ENCODE peak calls at places on chromosomes 11 and 22, in seven cellular contexts. M, G, C, W, U, R and F are unnamed samples.

GRCh38 chr11:74011360-74012071 is 2.6 kb upstream of the UCP3 start:
- DNase-seq in M (peak; percentile 66), G (no peak), U (no peak), C (no peak), W (peak; percentile 38), R (no peak), F (no peak)

GRCh38 chr11:73323464-73323863 is 15.4 kb downstream of the ARHGEF17 start:
- DNase-seq in G (no peak), W (peak; percentile 77), U (peak; percentile 89), M (peak; percentile 94), C (peak; percentile 19), R (peak; percentile 47), F (peak; percentile 81)

GRCh38 chr22:47619631-47620030 is 857.2 kb downstream of the TBC1D22A start:
- DNase-seq in M (peak; percentile 59), W (no peak), C (no peak), G (no peak), R (peak; percentile 14), U (no peak), F (no peak)

GRCh38 chr22:17536269-17536668 is 27.0 kb upstream of the SLC25A18 start:
- DNase-seq in R (no peak), G (no peak), M (peak; percentile 76), W (no peak), U (no peak), C (no peak), F (peak; percentile 30)

GRCh38 chr11:100682247-100682969 is 4.7 kb upstream of the ARHGAP42 start:
- DNase-seq in G (peak; percentile 21), W (peak; percentile 46), C (no peak), M (no peak), R (no peak), U (no peak), F (no peak)

GRCh38 chr11:59097113-59097708 is 9.8 kb upstream of the FAM111B start:
- DNase-seq in W (peak; percentile 62), U (peak; percentile 54), C (no peak), G (peak; percentile 48), M (no peak), R (peak; percentile 71), F (peak; percentile 50)

GRCh38 chr22:47767403-47767802 is 1005.0 kb downstream of the TBC1D22A start:
- DNase-seq in M (no peak), U (no peak), C (no peak), W (no peak), R (no peak), G (no peak), F (no peak)

GRCh38 chr11:119254239-119254638 is 48.1 kb downstream of the CBL start:
- DNase-seq in G (no peak), R (no peak), C (no peak), M (no peak), U (no peak), W (no peak), F (no peak)

GRCh38 chr22:32411829-32412592 is at the start of gene RTCB:
- DNase-seq in G (peak; percentile 88), M (peak; percentile 98), C (peak; percentile 74), U (peak; percentile 96), W (peak; percentile 93), R (peak; percentile 89), F (peak; percentile 92)

GRCh38 chr22:19703869-19704268 is 10.4 kb upstream of the SEPTIN5 start:
- DNase-seq in W (no peak), M (peak; percentile 82), C (no peak), G (no peak), U (no peak), R (no peak), F (no peak)

GRCh38 chr11:133941546-133941945 is 15.2 kb downstream of the IGSF9B start:
- DNase-seq in U (no peak), C (no peak), M (no peak), G (no peak), R (no peak), W (no peak), F (no peak)

GRCh38 chr11:33531743-33532181 is 168.9 kb downstream of the C11orf91 start:
- DNase-seq in R (no peak), G (no peak), C (peak; percentile 7), W (peak; percentile 80), M (no peak), U (no peak), F (peak; percentile 75)

GRCh38 chr11:57144075-57144474 is 37.7 kb upstream of the LRRC55 start:
- DNase-seq in R (no peak), U (no peak), G (no peak), C (no peak), M (no peak), W (no peak), F (no peak)

GRCh38 chr11:133955091-133955846 is 1.5 kb downstream of the IGSF9B start:
- DNase-seq in W (no peak), G (no peak), U (peak; percentile 92), M (no peak), R (no peak), C (no peak), F (no peak)

GRCh38 chr11:91926967-91927366 is 297.7 kb upstream of the FAT3 start:
- DNase-seq in G (no peak), M (no peak), R (no peak), C (no peak), W (no peak), U (peak; percentile 24), F (peak; percentile 69)

GRCh38 chr11:117995472-117995871 is 9.3 kb downstream of the IL10RA start:
- DNase-seq in C (no peak), W (no peak), G (no peak), R (no peak), U (no peak), M (no peak), F (no peak)

GRCh38 chr11:16603890-16604783 is 134.3 kb upstream of the C11orf58 start:
- DNase-seq in W (peak; percentile 58), G (no peak), M (peak; percentile 89), U (peak; percentile 87), C (peak; percentile 83), R (peak; percentile 35), F (peak; percentile 71)

GRCh38 chr11:16034074-16034473 is 322.3 kb downstream of the SOX6 start:
- DNase-seq in R (no peak), M (no peak), W (no peak), C (no peak), G (no peak), U (no peak), F (no peak)

GRCh38 chr22:41915035-41915782 is at the start of gene SHISA8:
- DNase-seq in W (peak; percentile 7), M (no peak), G (no peak), C (no peak), R (peak; percentile 67), U (peak; percentile 52), F (peak; percentile 72)

GRCh38 chr11:78902771-78903507 is 328.3 kb upstream of the NARS2 start:
- DNase-seq in R (no peak), U (no peak), C (no peak), W (no peak), G (no peak), M (no peak), F (no peak)

GRCh38 chr11:119366690-119367620 is 14.5 kb downstream of the USP2 start:
- DNase-seq in U (no peak), G (no peak), R (no peak), W (no peak), C (no peak), M (no peak), F (no peak)

GRCh38 chr22:32801436-32802290 is at the start of gene TIMP3:
- DNase-seq in G (no peak), U (peak; percentile 96), M (peak; percentile 97), C (peak; percentile 63), W (peak; percentile 82), R (peak; percentile 63), F (peak; percentile 85)

GRCh38 chr22:49197500-49197899 is 630.2 kb downstream of the BRD1 start:
- DNase-seq in W (no peak), U (no peak), M (peak; percentile 80), G (no peak), R (no peak), C (no peak), F (no peak)

GRCh38 chr11:95650271-95650670 is 139.3 kb downstream of the FAM76B start:
- DNase-seq in M (no peak), G (no peak), W (no peak), U (no peak), R (no peak), C (no peak), F (no peak)
- H3K4me3 ChIP-seq in M (no peak overlapping the region), G (no peak overlapping the region), W (no peak overlapping the region), U (no peak overlapping the region), R (no peak overlapping the region), C (no peak overlapping the region), F (no peak overlapping the region)

DNA sequence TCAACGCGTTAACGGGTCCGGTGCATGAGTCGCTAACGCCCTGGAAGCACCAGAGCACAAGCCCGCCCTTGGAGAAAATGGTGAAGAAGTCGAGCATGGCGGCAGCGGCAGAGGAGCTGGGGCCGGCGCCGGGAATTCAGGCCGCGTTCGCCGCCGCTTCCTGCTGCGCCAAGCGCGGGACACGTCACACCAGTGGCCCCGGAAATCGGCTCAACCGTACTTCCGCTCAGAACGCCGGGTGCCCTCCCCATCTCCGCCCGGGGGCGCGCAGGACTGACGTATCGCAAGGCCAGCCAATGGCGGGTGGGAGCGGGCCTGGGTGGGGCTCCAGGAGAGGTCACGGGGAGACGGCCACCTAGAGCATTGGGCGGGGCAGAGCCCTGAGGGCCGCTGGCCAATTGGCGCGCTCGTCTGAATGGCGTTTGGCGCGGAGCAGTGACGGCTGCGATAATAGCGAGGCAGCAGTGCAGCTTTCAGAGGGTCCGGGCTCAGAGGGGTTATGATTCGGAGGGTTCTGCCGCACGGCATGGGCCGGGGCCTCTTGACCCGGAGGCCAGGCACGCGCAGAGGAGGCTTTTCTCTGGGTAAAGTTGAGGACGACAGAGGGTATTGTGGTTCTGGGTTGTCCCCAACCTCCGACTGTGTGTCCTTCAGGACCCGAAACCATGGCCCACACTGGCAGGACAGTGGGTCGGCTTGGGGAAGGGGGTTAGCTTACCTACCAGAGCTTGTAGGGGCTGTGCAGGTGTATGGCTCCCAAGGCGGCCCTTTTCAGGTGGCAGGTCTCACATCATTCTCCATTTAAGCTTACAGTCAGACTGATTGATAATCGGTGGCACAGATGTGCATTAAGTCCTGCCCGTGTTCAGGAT is at the start of the genes FOXRED1 and SRPRA:
- DNase-seq in C (peak; percentile 99), U (peak; percentile 100), G (peak; percentile 97), W (peak; percentile 99), R (peak; percentile 100), M (peak; percentile 100), F (peak; percentile 100)
- TF ChIP-seq POLR2A in C (peak; percentile 76), U (no peak), G (peak; percentile 57), W (peak; percentile 86), R (peak; percentile 87), M (no peak), F (peak; percentile 85)

GRCh38 chr11:109197656-109198055 is 224.3 kb upstream of the C11orf87 start:
- DNase-seq in U (no peak), G (no peak), R (no peak), W (peak; percentile 7), C (no peak), M (no peak), F (no peak)

GRCh38 chr11:109205312-109205711 is 216.7 kb upstream of the C11orf87 start:
- DNase-seq in W (no peak), C (no peak), U (no peak), R (no peak), G (no peak), M (no peak), F (no peak)

GRCh38 chr11:109208116-109208515 is 213.9 kb upstream of the C11orf87 start:
- DNase-seq in C (no peak), R (no peak), W (no peak), G (no peak), M (no peak), U (no peak), F (no peak)

GRCh38 chr11:109203176-109203575 is 218.8 kb upstream of the C11orf87 start:
- DNase-seq in G (no peak), C (no peak), U (no peak), W (no peak), M (no peak), R (no peak), F (no peak)
- TF ChIP-seq CTCF in G (no peak), C (no peak), U (no peak), W (no peak), M (no peak), R (no peak), F (no peak)

GRCh38 chr22:35892192-35892591 is 136.4 kb downstream of the RBFOX2 start:
- DNase-seq in U (no peak), G (no peak), C (no peak), W (peak; percentile 75), R (no peak), M (no peak), F (peak; percentile 38)
- H3K4me3 ChIP-seq in U (peak overlapping the region; percentile 57), G (no peak overlapping the region), C (no peak overlapping the region), W (no peak overlapping the region), R (no peak overlapping the region), M (no peak overlapping the region), F (no peak overlapping the region)